ENCODE peak calls at places on chromosomes 12 and 14, in five cellular contexts. I, T, A, R and K are unnamed samples.

GRCh38 chr12:47905313-47905730 is 528 bp upstream of the VDR start:
- DNase-seq in A (no peak), I (no peak), T (no peak), R (peak), K (peak)

GRCh38 chr12:71556881-71557280 is 106.8 kb downstream of the ZFC3H1 start:
- DNase-seq in I (peak), R (no peak), T (peak), A (no peak), K (no peak)

GRCh38 chr12:76026643-76027063 is 4.9 kb downstream of the PHLDA1 start:
- DNase-seq in R (no peak), A (no peak), I (peak), T (no peak), K (no peak)

GRCh38 chr12:18139989-18140596 is 50.1 kb upstream of the RERGL start:
- DNase-seq in A (no peak), I (peak), R (peak), T (no peak), K (no peak)

GRCh38 chr14:57212919-57213318 is 55.8 kb downstream of the EXOC5 start:
- DNase-seq in T (no peak), R (no peak), A (no peak), I (no peak), K (no peak)

GRCh38 chr12:92107621-92108131 is 38.0 kb downstream of the BTG1 start:
- DNase-seq in A (no peak), I (no peak), T (no peak), R (no peak), K (no peak)

GRCh38 chr14:69107407-69108003 is 45.4 kb downstream of the DCAF5 start:
- DNase-seq in I (peak), A (peak), R (peak), T (no peak), K (no peak)

GRCh38 chr14:84686550-84686949 is 843.4 kb upstream of the FLRT2 start:
- DNase-seq in R (no peak), A (no peak), I (no peak), T (no peak), K (no peak)

GRCh38 chr12:67147447-67147846 is 121.7 kb upstream of the CAND1 start:
- DNase-seq in R (no peak), T (no peak), A (no peak), I (no peak), K (no peak)

GRCh38 chr12:53766881-53767280 is 15.1 kb upstream of the CISTR start:
- DNase-seq in T (no peak), A (no peak), R (no peak), I (no peak), K (no peak)

GRCh38 chr12:132657004-132657727 is 30.0 kb downstream of the POLE start:
- DNase-seq in I (no peak), T (no peak), A (no peak), R (no peak), K (no peak)

GRCh38 chr14:64801800-64802199 is 77.9 kb downstream of the SPTB start:
- DNase-seq in I (peak), A (no peak), T (no peak), R (peak), K (no peak)

GRCh38 chr14:29442720-29443119 is 484.9 kb downstream of the PRKD1 start:
- DNase-seq in T (no peak), R (peak), I (peak), A (no peak), K (no peak)

GRCh38 chr12:89355243-89356068 is 3.2 kb upstream of the DUSP6 start:
- DNase-seq in I (no peak), R (no peak), T (no peak), A (no peak), K (no peak)

GRCh38 chr14:74018704-74019407 is at the start of the genes BBOF1 and ENTPD5:
- DNase-seq in R (peak), T (peak), A (peak), I (peak), K (peak)

GRCh38 chr14:20986811-20987210 is 3.0 kb upstream of the METTL17 start:
- DNase-seq in A (peak), T (peak), R (no peak), I (peak), K (no peak)

GRCh38 chr14:96125536-96125935 is 79.1 kb upstream of the BDKRB2 start:
- DNase-seq in T (no peak), I (peak), A (no peak), R (no peak), K (no peak)

GRCh38 chr12:67698711-67699603 is 50.4 kb downstream of the DYRK2 start:
- DNase-seq in R (peak), A (no peak), I (peak), T (no peak), K (no peak)

GRCh38 chr14:70622111-70622712 is 19.5 kb upstream of the TTC9 start:
- DNase-seq in A (no peak), R (peak), T (no peak), I (peak), K (no peak)

GRCh38 chr12:53200107-53200457 is 7.0 kb downstream of the ITGB7 start:
- DNase-seq in I (no peak), T (no peak), A (no peak), R (no peak), K (no peak)

GRCh38 chr14:20295067-20295466 is 10.7 kb downstream of the TTC5 start:
- DNase-seq in A (no peak), I (no peak), R (peak), T (no peak), K (no peak)

GRCh38 chr14:80395031-80395430 is 183.7 kb upstream of the DIO2 start:
- DNase-seq in R (no peak), I (no peak), A (no peak), T (no peak), K (no peak)

GRCh38 chr12:92288533-92288932 is 142.9 kb upstream of the BTG1 start:
- DNase-seq in I (no peak), R (no peak), T (no peak), A (no peak), K (no peak)

GRCh38 chr14:57060276-57060956 is 208.3 kb downstream of the EXOC5 start:
- DNase-seq in T (no peak), A (no peak), R (peak), I (peak), K (no peak)

GRCh38 chr12:68750506-68750905 is 4.5 kb downstream of the SLC35E3 start:
- DNase-seq in A (no peak), T (no peak), I (no peak), R (no peak), K (no peak)

GRCh38 chr12:119176267-119177055 is 2.3 kb upstream of the HSPB8 start:
- DNase-seq in I (peak), A (peak), R (no peak), T (peak), K (peak)

GRCh38 chr14:52018252-52018651 is 28.9 kb downstream of the RTRAF start:
- DNase-seq in A (no peak), T (no peak), I (no peak), R (no peak), K (no peak)

GRCh38 chr14:86243158-86243557 is 713.2 kb downstream of the FLRT2 start:
- DNase-seq in I (no peak), T (no peak), R (no peak), A (no peak), K (no peak)

GRCh38 chr12:29516431-29516875 is 19.0 kb upstream of the OVCH1 start:
- DNase-seq in R (no peak), T (no peak), I (peak), A (no peak), K (no peak)

GRCh38 chr14:65997350-65997749 is 488.8 kb upstream of the CCDC196 start:
- DNase-seq in T (no peak), A (no peak), R (no peak), I (no peak), K (no peak)

GRCh38 chr12:50452795-50453194 is 52.0 kb upstream of the DIP2B start:
- DNase-seq in A (no peak), R (no peak), T (no peak), I (no peak), K (no peak)

GRCh38 chr12:75779891-75780501 is 251.6 kb downstream of the PHLDA1 start:
- DNase-seq in A (no peak), I (no peak), T (no peak), R (no peak), K (no peak)

GRCh38 chr14:75428230-75429104 is 645 bp downstream of the JDP2 start:
- DNase-seq in A (no peak), I (no peak), T (no peak), R (peak), K (no peak)

GRCh38 chr14:50813544-50813863 is 17.5 kb downstream of the NIN start:
- DNase-seq in R (peak), T (no peak), A (no peak), I (no peak), K (no peak)

GRCh38 chr12:118355838-118356237 is 16.9 kb downstream of the TAOK3 start:
- DNase-seq in A (no peak), T (no peak), I (no peak), R (no peak), K (no peak)

GRCh38 chr12:52235822-52236291 is 2.8 kb downstream of the KRT7 start:
- DNase-seq in R (no peak), T (no peak), I (no peak), A (no peak), K (peak)

GRCh38 chr14:65336191-65336591 is 76.3 kb upstream of the FUT8 start:
- DNase-seq in R (peak), A (no peak), T (peak), I (peak), K (no peak)

GRCh38 chr14:51925980-51926379 is 63.4 kb upstream of the RTRAF start:
- DNase-seq in A (no peak), I (no peak), R (no peak), T (no peak), K (no peak)

GRCh38 chr12:56476143-56476542 is 7.8 kb downstream of the SPRYD4 start:
- DNase-seq in I (no peak), A (no peak), R (no peak), T (no peak), K (no peak)

GRCh38 chr12:124478416-124478815 is 89.0 kb downstream of the NCOR2 start:
- DNase-seq in R (no peak), A (no peak), T (no peak), I (no peak), K (no peak)
- TF ChIP-seq CTCF in R (no peak), A (no peak), T (no peak), I (no peak), K (no peak)

GRCh38 chr12:100741084-100741711 is 53.4 kb upstream of the ANO4 start:
- DNase-seq in T (no peak), R (peak), I (peak), A (no peak), K (no peak)
- TF ChIP-seq CTCF in T (peak), R (peak), I (peak), A (no peak), K (no peak)

GRCh38 chr14:104092931-104093365 is 7.4 kb downstream of the ASPG start:
- DNase-seq in R (no peak), I (no peak), A (no peak), T (no peak), K (no peak)

GRCh38 chr14:104094709-104095425 is 9.4 kb downstream of the ASPG start:
- DNase-seq in I (peak), T (no peak), R (peak), A (no peak), K (peak)

GRCh38 chr14:104093366-104094055 is 8.0 kb downstream of the ASPG start:
- DNase-seq in A (no peak), I (no peak), T (no peak), R (peak), K (no peak)

GRCh38 chr14:104095426-104096310 is 10.2 kb downstream of the ASPG start:
- DNase-seq in I (no peak), A (no peak), T (no peak), R (no peak), K (no peak)

DNA sequence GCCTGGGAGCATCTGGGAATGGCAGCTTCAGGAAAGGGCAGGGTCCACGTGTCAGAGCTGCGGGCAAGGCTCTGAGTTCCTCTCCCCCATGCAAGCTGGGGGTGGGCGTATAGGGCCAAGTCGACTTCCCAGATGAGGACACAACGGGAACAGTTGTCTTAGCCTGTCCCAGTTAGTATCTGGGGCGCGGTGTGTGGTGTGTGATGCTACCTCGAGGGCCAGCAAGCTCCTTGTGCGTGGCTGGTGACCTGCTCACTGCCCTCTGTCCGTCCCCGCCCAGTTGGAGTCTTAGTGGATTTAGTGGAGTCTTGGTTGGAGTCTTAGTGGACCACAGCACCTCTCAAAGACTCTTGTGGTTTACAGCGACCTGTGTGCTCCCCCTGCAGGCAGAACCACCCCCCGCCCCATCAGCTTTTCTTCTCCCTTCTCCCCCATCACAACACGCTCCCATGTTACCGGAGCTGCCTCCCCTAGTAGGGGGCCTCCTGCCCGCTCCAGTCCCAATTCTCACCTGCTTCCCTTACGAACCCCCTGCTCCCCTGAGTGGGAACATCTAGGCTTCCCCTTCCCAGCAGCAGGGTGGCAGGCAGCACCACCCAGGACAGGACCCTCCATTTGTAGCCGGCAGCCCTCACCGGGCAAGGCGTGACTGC is 8.7 kb downstream of the ASPG start:
- DNase-seq in I (no peak), T (no peak), A (no peak), R (no peak), K (no peak)
- TF ChIP-seq CTCF in I (no peak), T (no peak), A (no peak), R (no peak), K (no peak)

DNA sequence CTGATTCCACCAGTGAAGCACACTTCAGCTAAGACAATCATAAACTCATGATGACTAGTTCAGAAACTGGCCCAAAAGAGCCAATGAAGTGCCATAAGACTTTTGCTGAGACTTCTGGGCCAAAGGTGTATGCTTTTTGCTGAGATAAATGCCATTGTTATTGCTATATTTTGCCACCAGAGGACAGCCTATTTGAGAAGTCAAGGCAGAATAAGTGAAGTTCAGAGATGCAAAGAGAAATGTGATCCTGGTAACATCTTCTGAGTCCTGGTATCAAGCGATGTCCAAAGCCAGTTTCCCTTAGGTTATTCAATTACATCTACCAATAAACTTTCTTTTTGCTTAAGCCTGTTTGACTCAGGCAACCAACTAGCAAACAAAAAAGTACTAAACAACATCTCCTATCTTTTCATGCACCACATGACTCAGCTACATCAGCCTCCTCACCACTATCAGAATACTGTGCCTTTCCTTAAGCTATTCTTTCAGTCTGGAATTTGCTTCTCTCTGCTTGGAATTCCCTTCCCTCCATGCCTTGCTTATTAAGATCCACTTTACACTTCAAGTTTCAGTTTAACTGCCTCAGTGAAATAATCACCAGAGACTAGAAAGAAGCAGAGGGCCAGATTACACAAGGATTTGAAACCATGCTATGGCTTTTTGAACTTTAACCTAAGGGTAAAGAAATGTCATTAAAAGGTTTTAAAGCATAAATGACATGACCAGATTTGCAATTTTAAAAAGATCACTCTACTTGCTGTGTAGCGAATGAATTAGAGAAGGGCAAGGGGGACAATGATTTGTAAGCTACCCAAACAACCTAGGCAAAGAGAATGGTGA is 14.0 kb downstream of the CRY1 start:
- DNase-seq in T (no peak), R (peak), I (peak), A (no peak), K (no peak)
- TF ChIP-seq CTCF in T (peak), R (peak), I (peak), A (no peak), K (no peak)

DNA sequence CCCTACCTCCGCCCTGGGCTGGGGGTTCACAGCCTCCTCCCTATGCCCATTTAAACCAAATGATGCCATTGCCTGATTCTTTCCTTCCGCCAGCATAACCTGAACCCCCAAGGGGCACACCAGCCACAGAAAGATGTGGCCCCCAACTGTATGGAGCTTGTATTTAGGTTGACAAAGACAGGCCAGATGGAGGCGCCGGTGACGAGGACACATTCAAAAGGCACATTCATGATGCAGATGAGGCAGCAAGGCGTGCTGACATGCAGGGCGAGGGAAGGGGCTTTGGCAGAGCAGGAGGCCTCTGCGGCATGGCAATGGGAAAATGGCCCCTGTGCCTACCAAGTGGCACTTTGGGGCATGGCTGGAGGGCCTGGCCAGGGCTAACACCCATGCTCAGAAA is 112.2 kb downstream of the RFLNA start:
- DNase-seq in T (no peak), R (no peak), I (no peak), A (no peak), K (no peak)
- TF ChIP-seq CTCF in T (no peak), R (no peak), I (no peak), A (no peak), K (no peak)

DNA sequence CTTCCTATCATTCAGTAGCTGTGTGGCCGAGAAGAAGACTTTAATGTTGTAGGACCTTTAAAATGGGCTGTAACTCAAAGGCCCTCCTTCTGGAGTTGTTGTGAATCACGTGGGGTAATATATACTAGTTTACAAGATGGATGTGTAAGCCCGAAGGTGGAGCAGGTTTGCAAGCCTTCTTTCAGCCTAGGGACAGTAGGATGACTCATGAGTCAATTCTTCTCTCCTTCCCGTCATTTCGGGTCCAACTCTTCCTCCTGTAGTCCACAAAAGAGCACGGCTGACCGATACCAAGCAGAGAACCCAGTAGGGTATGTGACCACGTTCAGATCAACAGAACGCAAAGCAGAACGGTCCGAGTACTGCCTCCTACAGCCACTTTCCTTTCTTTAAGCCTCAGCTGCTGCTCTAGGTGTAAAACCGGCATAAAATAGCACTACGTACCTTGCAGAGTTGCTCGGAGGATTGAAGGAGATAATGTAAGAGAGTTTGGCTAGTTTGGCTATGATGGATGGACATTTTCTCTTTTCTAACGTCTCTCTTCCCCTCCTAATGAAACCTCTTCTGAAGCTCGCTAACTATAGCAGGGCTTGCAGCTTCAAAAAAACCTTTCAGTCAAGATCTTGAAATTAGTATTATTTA is 1.3 kb upstream of the RASSF3 start:
- DNase-seq in R (peak), I (peak), A (peak), T (no peak), K (no peak)
- TF ChIP-seq CTCF in R (no peak), I (peak), A (no peak), T (no peak), K (no peak)

GRCh38 chr12:31702047-31702446 is 26.8 kb downstream of the AMN1 start:
- DNase-seq in T (no peak), A (no peak), I (peak), R (no peak), K (no peak)
- TF ChIP-seq CTCF in T (peak), A (no peak), I (peak), R (no peak), K (no peak)